ENCODE peak calls at places on chromosomes 11 and 22, in four cellular contexts. H is GM04504, K is NCI-H524 treated with DMSO at 0.1 percent for 48 hours, I is left ventricle myocardium superior. W is an unnamed sample.

GRCh38 chr11:120959189-120959588 is 64.7 kb upstream of the TBCEL start:
- DNase-seq in H (no peak), K (no peak), I (no peak), W (no peak)

GRCh38 chr11:84825140-84825539 is 802.0 kb downstream of the DLG2 start:
- DNase-seq in H (no peak), K (no peak), I (no peak), W (no peak)

GRCh38 chr22:46653596-46653995 is 33.4 kb downstream of the GRAMD4 start:
- DNase-seq in H (no peak), K (no peak), I (no peak), W (no peak)

GRCh38 chr22:35313311-35314121 is 13.8 kb downstream of the TOM1 start:
- DNase-seq in H (peak), K (peak), I (peak), W (peak)

GRCh38 chr11:14366936-14367335 is 8.0 kb upstream of the RRAS2 start:
- DNase-seq in H (no peak), K (no peak), I (no peak), W (no peak)

GRCh38 chr11:48148749-48149148 is 67.9 kb upstream of the OR4B1 start:
- DNase-seq in H (no peak), K (no peak), I (no peak), W (no peak)

GRCh38 chr11:27201454-27202302 is 161.1 kb downstream of the BBOX1 start:
- DNase-seq in H (peak), K (peak), I (peak), W (no peak)

GRCh38 chr11:86484164-86484794 is 109.6 kb downstream of the CCDC81 start:
- DNase-seq in H (peak), K (no peak), I (peak), W (no peak)

GRCh38 chr11:119907934-119908760 is 179.1 kb upstream of the NECTIN1 start:
- DNase-seq in H (no peak), K (peak), I (no peak), W (no peak)

GRCh38 chr11:628056-628455 is 1.1 kb upstream of the SCT start:
- DNase-seq in H (no peak), K (no peak), I (peak), W (no peak)

GRCh38 chr22:35059632-35060031 is 6.3 kb upstream of the ISX start:
- DNase-seq in H (no peak), K (no peak), I (no peak), W (no peak)

GRCh38 chr22:29914165-29914564 is 31.2 kb downstream of the MTMR3 start:
- DNase-seq in H (peak), K (no peak), I (no peak), W (no peak)

GRCh38 chr11:28086569-28086968 is 21.4 kb downstream of the KIF18A start:
- DNase-seq in H (peak), K (no peak), I (no peak), W (no peak)

GRCh38 chr22:17871726-17872458 is 97.6 kb upstream of the BID start:
- DNase-seq in H (no peak), K (no peak), I (peak), W (no peak)

GRCh38 chr11:61974766-61975631 is 7.6 kb upstream of the FTH1 start:
- DNase-seq in H (no peak), K (no peak), I (no peak), W (no peak)

GRCh38 chr11:42311504-42311903 is 852.1 kb upstream of the LRRC4C start:
- DNase-seq in H (no peak), K (no peak), I (no peak), W (no peak)

GRCh38 chr11:126327280-126328000 is 23.6 kb downstream of the DCPS start:
- DNase-seq in H (no peak), K (no peak), I (no peak), W (no peak)

GRCh38 chr11:95067042-95067827 is 516 bp downstream of the SRSF8 start:
- DNase-seq in H (peak), K (no peak), I (peak), W (peak)

GRCh38 chr11:69700278-69701140 is 3.3 kb downstream of the FGF19 start:
- DNase-seq in H (peak), K (peak), I (peak), W (no peak)

GRCh38 chr11:66641834-66642233 is 3.3 kb downstream of the RBM4 start:
- DNase-seq in H (no peak), K (no peak), I (no peak), W (no peak)

GRCh38 chr22:19357270-19358105 is 66.0 kb upstream of the CLTCL1 start:
- DNase-seq in H (peak), K (no peak), I (no peak), W (no peak)

GRCh38 chr22:46802608-46803027 is 40.2 kb downstream of the TBC1D22A start:
- DNase-seq in H (no peak), K (no peak), I (no peak), W (peak)

GRCh38 chr22:43378011-43378704 is 33.7 kb upstream of the MPPED1 start:
- DNase-seq in H (no peak), K (no peak), I (no peak), W (no peak)

GRCh38 chr22:36561291-36561811 is 32.4 kb upstream of the EIF3D start:
- DNase-seq in H (no peak), K (no peak), I (no peak), W (no peak)

GRCh38 chr11:128553662-128554392 is 33.5 kb downstream of the ETS1 start:
- DNase-seq in H (no peak), K (no peak), I (no peak), W (no peak)

W was measured in activated B cell treated with CpG ODN at 0.5 μM for 24 hours.